ENCODE peak calls at places on chromosomes 16 and 17, in five cellular contexts. M, C, T, I and D are unnamed samples.

GRCh38 chr16:50314665-50315064 is 48.3 kb downstream of the ADCY7 start:
- DNase-seq in M (no peak), T (no peak), I (no peak), C (no peak), D (no peak)

GRCh38 chr16:76278086-76278485 is 885 bp downstream of the CNTNAP4 start:
- DNase-seq in M (no peak), T (no peak), C (no peak), I (no peak), D (no peak)

GRCh38 chr17:79721993-79722671 is 8.6 kb upstream of the ENPP7 start:
- DNase-seq in I (no peak), C (no peak), T (no peak), M (no peak), D (no peak)

GRCh38 chr16:57906385-57907316 is 64.3 kb downstream of the CNGB1 start:
- DNase-seq in C (no peak), M (no peak), I (peak; percentile 23), T (peak; percentile 15), D (no peak)

GRCh38 chr16:85204242-85205010 is 92.2 kb upstream of the CIBAR2 start:
- DNase-seq in M (no peak), C (no peak), I (peak; percentile 96), T (no peak), D (no peak)

GRCh38 chr17:12709063-12709462 is 43.4 kb downstream of the MYOCD start:
- DNase-seq in M (no peak), I (peak; percentile 13), C (no peak), T (no peak), D (no peak)

GRCh38 chr17:50604470-50604869 is 30.2 kb upstream of the ABCC3 start:
- DNase-seq in I (peak; percentile 38), C (no peak), M (no peak), T (no peak), D (no peak)

GRCh38 chr17:70956731-70957130 is 787.4 kb downstream of the KCNJ2 start:
- DNase-seq in M (no peak), I (peak; percentile 13), C (no peak), T (no peak), D (no peak)

GRCh38 chr17:45895304-45895968 is 1.1 kb downstream of the MAPT start:
- DNase-seq in I (no peak), C (peak; percentile 59), M (no peak), T (no peak), D (no peak)

GRCh38 chr16:9755076-9755475 is 427.2 kb downstream of the GRIN2A start:
- DNase-seq in C (no peak), I (peak; percentile 10), T (no peak), M (no peak), D (no peak)

GRCh38 chr17:1653735-1654134 is 4.1 kb upstream of the RILP start:
- DNase-seq in C (no peak), T (no peak), I (no peak), M (no peak), D (no peak)

GRCh38 chr16:48542020-48542473 is 67.9 kb downstream of the N4BP1 start:
- DNase-seq in C (no peak), T (no peak), M (no peak), I (peak; percentile 71), D (no peak)

GRCh38 chr16:87278191-87279093 is 38.8 kb downstream of the C16orf95 start:
- DNase-seq in T (no peak), C (no peak), M (peak; percentile 34), I (peak; percentile 80), D (peak; percentile 85)

GRCh38 chr17:73068322-73069153 is 23.9 kb downstream of the SLC39A11 start:
- DNase-seq in C (no peak), T (no peak), M (no peak), I (peak; percentile 71), D (no peak)

GRCh38 chr17:57889892-57890856 is 40.3 kb upstream of the MRPS23 start:
- DNase-seq in M (peak; percentile 61), T (no peak), C (no peak), I (peak; percentile 94), D (no peak)

GRCh38 chr17:75155191-75155601 is 884 bp upstream of the JPT1 start:
- DNase-seq in I (no peak), T (no peak), C (no peak), M (no peak), D (no peak)

GRCh38 chr17:72618018-72618509 is 474.4 kb downstream of the SLC39A11 start:
- DNase-seq in C (peak; percentile 27), T (peak; percentile 8), M (no peak), I (no peak), D (no peak)

GRCh38 chr16:68265078-68265925 is 976 bp downstream of the SLC7A6 start:
- DNase-seq in I (peak; percentile 89), M (no peak), C (peak; percentile 63), T (peak; percentile 17), D (peak; percentile 56)

GRCh38 chr16:80203821-80204220 is 337.0 kb upstream of the DYNLRB2 start:
- DNase-seq in C (no peak), I (no peak), M (no peak), T (no peak), D (no peak)

GRCh38 chr17:19986941-19987714 is 9.5 kb upstream of the AKAP10 start:
- DNase-seq in I (no peak), M (no peak), T (no peak), C (no peak), D (no peak)

GRCh38 chr17:43069368-43069898 is 44.4 kb downstream of the RND2 start:
- DNase-seq in T (no peak), M (no peak), C (no peak), I (no peak), D (no peak)

GRCh38 chr17:20256144-20256543 is 211.2 kb downstream of the LGALS9B start:
- DNase-seq in C (no peak), I (no peak), M (no peak), T (no peak), D (no peak)

GRCh38 chr16:68843482-68844210 is at the start of gene TANGO6:
- DNase-seq in C (peak; percentile 90), T (peak; percentile 86), I (peak; percentile 74), M (peak; percentile 65), D (peak; percentile 91)

GRCh38 chr16:56424791-56425438 is 430 bp downstream of the AMFR start:
- DNase-seq in M (no peak), C (peak; percentile 45), I (peak; percentile 5), T (no peak), D (no peak)

DNA sequence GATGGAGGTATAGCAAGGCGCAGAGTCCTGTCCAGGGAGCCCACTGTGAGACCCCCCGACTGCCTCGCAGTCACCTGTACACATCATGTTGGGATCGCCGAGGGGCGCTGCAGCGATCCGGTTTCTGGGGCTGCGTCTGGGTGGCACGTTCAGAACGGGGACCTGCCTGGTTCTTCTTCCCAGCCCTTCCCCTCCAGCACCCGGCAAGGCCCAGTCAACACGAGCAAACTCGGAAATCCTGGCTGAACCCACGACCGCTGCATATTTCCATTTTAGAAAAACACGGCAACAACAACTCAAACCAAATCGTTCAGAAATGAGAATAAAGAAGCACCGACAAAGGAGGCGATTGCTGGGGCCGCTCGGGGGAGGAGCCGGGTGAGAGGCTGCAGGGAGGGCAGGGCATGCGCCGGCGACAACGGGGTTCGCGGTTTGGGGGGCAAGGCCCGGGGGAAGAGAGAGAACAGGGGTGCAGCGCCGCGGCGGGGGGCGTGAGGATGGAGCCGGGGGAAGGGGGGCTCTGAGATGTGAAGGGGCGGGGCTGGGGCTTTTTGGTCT is 597 bp downstream of the HSDL1 start:
- DNase-seq in C (peak; percentile 59), T (peak; percentile 30), I (no peak), M (no peak), D (peak; percentile 46)
- TF ChIP-seq CTCF in C (no peak), T (no peak), I (no peak), M (no peak), D (peak; percentile 22)

GRCh38 chr16:47142469-47143328 is 1.0 kb downstream of the NETO2 start:
- DNase-seq in C (no peak), M (no peak), I (peak; percentile 14), T (no peak), D (peak; percentile 56)

GRCh38 chr16:47144559-47144877 is 773 bp upstream of the NETO2 start:
- DNase-seq in T (no peak), M (no peak), C (no peak), I (no peak), D (no peak)

GRCh38 chr16:47141773-47142468 is 1.8 kb downstream of the NETO2 start:
- DNase-seq in T (peak; percentile 63), I (peak; percentile 71), C (peak; percentile 80), M (peak; percentile 36), D (peak; percentile 79)

GRCh38 chr16:47143677-47144558 is at the start of gene NETO2:
- DNase-seq in M (no peak), I (peak; percentile 42), T (peak; percentile 29), C (peak; percentile 50), D (peak; percentile 83)

GRCh38 chr16:47143329-47143676 is 442 bp downstream of the NETO2 start:
- DNase-seq in T (peak; percentile 26), M (no peak), C (peak; percentile 48), I (peak; percentile 56), D (peak; percentile 88)
- TF ChIP-seq CTCF in T (no peak), M (no peak), C (peak; percentile 48), I (peak; percentile 33), D (peak; percentile 87)

GRCh38 chr16:47110939-47111338 is 32.8 kb downstream of the NETO2 start:
- DNase-seq in I (no peak), T (no peak), M (no peak), C (no peak), D (no peak)
- TF ChIP-seq CTCF in I (no peak), T (no peak), M (no peak), C (no peak), D (no peak)

GRCh38 chr17:77271421-77271820 is 130.7 kb downstream of the SEC14L1 start:
- DNase-seq in M (no peak), I (no peak), C (no peak), T (no peak), D (no peak)

GRCh38 chr17:77269696-77270681 is 129.2 kb downstream of the SEC14L1 start:
- DNase-seq in C (no peak), I (no peak), M (no peak), T (no peak), D (no peak)

GRCh38 chr17:77266213-77266612 is 125.4 kb downstream of the SEC14L1 start:
- DNase-seq in C (no peak), M (no peak), I (no peak), T (no peak), D (no peak)

GRCh38 chr17:77264617-77265230 is 124.0 kb downstream of the SEC14L1 start:
- DNase-seq in M (no peak), I (no peak), T (no peak), C (no peak), D (no peak)

DNA sequence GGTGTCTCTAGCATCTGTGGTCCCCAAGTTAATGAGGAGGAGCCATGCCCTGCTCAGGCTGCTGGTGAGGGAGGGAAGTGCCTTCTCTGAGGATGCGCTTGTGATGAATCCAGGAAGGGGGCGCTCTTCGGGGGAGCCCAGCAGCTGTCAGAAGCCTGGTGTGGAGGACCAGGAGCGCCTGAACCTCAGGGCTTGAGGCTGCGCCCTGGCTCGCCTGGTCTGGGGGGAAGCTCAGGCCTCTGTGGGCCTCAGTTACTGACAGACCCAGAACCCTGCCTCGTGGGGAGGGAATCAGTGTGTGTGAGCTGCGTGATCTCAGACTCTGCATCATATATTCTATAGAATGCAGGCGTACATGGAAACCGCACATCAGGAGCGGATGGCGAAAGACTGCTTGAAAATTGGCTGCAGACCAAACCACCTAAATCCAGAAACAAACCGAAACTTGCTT is 126.1 kb downstream of the SEC14L1 start:
- DNase-seq in C (no peak), T (no peak), I (no peak), M (no peak), D (no peak)
- TF ChIP-seq CTCF in C (no peak), T (no peak), I (no peak), M (no peak), D (no peak)